ENCODE peak calls at places on chromosomes 7 and 10, in four cellular contexts. Z, A, L and C are unnamed samples.
A peak's percentile ranks its signal among the peaks of the same experiment; 100 is the strongest.

GRCh38 chr7:69374036-69374420 is 224.2 kb upstream of the AUTS2 start:
- DNase-seq in A (no peak), L (no peak), Z (no peak), C (peak; percentile 12)

GRCh38 chr10:116721991-116722392 is 20.4 kb downstream of the HSPA12A start:
- DNase-seq in A (no peak), Z (peak; percentile 73), L (peak; percentile 78), C (peak; percentile 77)

GRCh38 chr10:124041684-124042445 is 51.5 kb downstream of the CHST15 start:
- DNase-seq in Z (no peak), L (no peak), A (peak; percentile 10), C (no peak)

GRCh38 chr7:14504134-14504533 is 398.4 kb downstream of the DGKB start:
- DNase-seq in L (no peak), A (no peak), Z (no peak), C (no peak)

GRCh38 chr10:28721318-28721717 is 44.0 kb downstream of the BAMBI start:
- DNase-seq in A (no peak), Z (no peak), L (no peak), C (no peak)

GRCh38 chr10:90777614-90778013 is 80.2 kb downstream of the HTR7 start:
- DNase-seq in L (no peak), A (no peak), Z (no peak), C (no peak)

GRCh38 chr10:22491931-22492615 is 146.8 kb downstream of the SPAG6 start:
- DNase-seq in L (no peak), Z (no peak), A (no peak), C (no peak)

GRCh38 chr7:144388950-144389349 is 14.5 kb downstream of the NOBOX start:
- DNase-seq in Z (no peak), A (no peak), L (no peak), C (no peak)

GRCh38 chr10:31622993-31623392 is 304.0 kb downstream of the ZEB1 start:
- DNase-seq in L (peak; percentile 73), Z (no peak), A (peak; percentile 84), C (no peak)

GRCh38 chr7:45703373-45703821 is 129.2 kb downstream of the ADCY1 start:
- DNase-seq in A (no peak), L (no peak), Z (no peak), C (no peak)

GRCh38 chr10:55163388-55163972 is 362.4 kb upstream of the PCDH15 start:
- DNase-seq in L (no peak), Z (no peak), A (no peak), C (no peak)

GRCh38 chr10:88236121-88236743 is 346.9 kb downstream of the RNLS start:
- DNase-seq in A (no peak), L (no peak), Z (no peak), C (no peak)

GRCh38 chr10:1175956-1176565 is 119.9 kb downstream of the WDR37 start:
- DNase-seq in Z (no peak), A (no peak), L (no peak), C (no peak)